ENCODE peak calls at places on chromosomes 1 and 21, in five cellular contexts. Y is H9, S is GM13977, I is neural progenitor cell, K is ascending aorta. Q is an unnamed sample.

GRCh38 chr1:3504151-3504822 is 49.8 kb downstream of the ARHGEF16 start:
- DNase-seq in Y (no peak), K (peak; percentile 93), S (no peak), I (no peak), Q (no peak)

GRCh38 chr1:201582261-201582951 is 43.5 kb downstream of the NAV1 start:
- DNase-seq in Y (no peak), K (no peak), I (no peak), S (no peak), Q (no peak)

GRCh38 chr1:237712808-237713207 is 177.9 kb downstream of the ZP4 start:
- DNase-seq in I (no peak), K (no peak), Y (no peak), S (no peak), Q (no peak)

GRCh38 chr1:224266105-224266935 is 63.7 kb downstream of the NVL start:
- DNase-seq in Y (no peak), I (no peak), K (no peak), S (peak; percentile 23), Q (no peak)

GRCh38 chr1:38497921-38498320 is 361.7 kb downstream of the RRAGC start:
- DNase-seq in I (no peak), Y (no peak), S (no peak), K (no peak), Q (no peak)

GRCh38 chr1:188668083-188668482 is 1809.6 kb downstream of the BRINP3 start:
- DNase-seq in K (no peak), I (peak; percentile 15), S (no peak), Y (peak; percentile 46), Q (no peak)

GRCh38 chr1:13546791-13547190 is 33.0 kb upstream of the LRRC38 start:
- DNase-seq in I (no peak), K (peak; percentile 33), S (no peak), Y (no peak), Q (no peak)

GRCh38 chr1:47507921-47508894 is 70.4 kb downstream of the FOXD2 start:
- DNase-seq in Y (peak; percentile 50), I (peak; percentile 69), S (peak; percentile 52), K (peak; percentile 69), Q (peak; percentile 18)

GRCh38 chr1:116987256-116987555 is 14.4 kb upstream of the CD101 start:
- DNase-seq in K (no peak), S (no peak), Y (no peak), I (no peak), Q (no peak)

GRCh38 chr1:213720032-213720431 is 267.7 kb upstream of the PROX1 start:
- DNase-seq in S (no peak), I (no peak), K (no peak), Y (no peak), Q (no peak)

GRCh38 chr1:94980909-94981252 is 54.0 kb upstream of the CNN3 start:
- DNase-seq in K (no peak), Y (no peak), S (no peak), I (no peak), Q (no peak)

GRCh38 chr1:202105571-202106339 is 17.0 kb upstream of the GPR37L1 start:
- DNase-seq in Y (peak; percentile 93), K (no peak), I (peak; percentile 91), S (no peak), Q (no peak)

GRCh38 chr1:226664413-226665101 is 74.5 kb downstream of the ITPKB start:
- DNase-seq in K (peak; percentile 92), Y (no peak), I (no peak), S (no peak), Q (peak; percentile 61)

GRCh38 chr1:220511183-220511582 is 16.8 kb upstream of the MARK1 start:
- DNase-seq in S (no peak), K (no peak), Y (no peak), I (no peak), Q (no peak)

GRCh38 chr1:24914226-24915069 is 15.6 kb downstream of the RUNX3 start:
- DNase-seq in K (no peak), S (no peak), Y (no peak), I (no peak), Q (no peak)

GRCh38 chr1:57258616-57259330 is 165.1 kb downstream of the DAB1 start:
- DNase-seq in I (no peak), Y (no peak), K (no peak), S (no peak), Q (no peak)

GRCh38 chr1:156914440-156914856 is 6.0 kb upstream of the LRRC71 start:
- DNase-seq in I (no peak), Y (no peak), K (no peak), S (no peak), Q (no peak)

GRCh38 chr21:39776589-39776988 is 31.6 kb downstream of the IGSF5 start:
- DNase-seq in I (no peak), Y (no peak), K (no peak), S (no peak), Q (no peak)

GRCh38 chr1:6005276-6005917 is 13.2 kb upstream of the NPHP4 start:
- DNase-seq in S (no peak), I (no peak), K (no peak), Y (no peak), Q (no peak)

GRCh38 chr1:151629278-151629677 is 17.4 kb downstream of the SNX27 start:
- DNase-seq in K (no peak), I (no peak), Y (no peak), S (no peak), Q (no peak)

GRCh38 chr1:92968138-92969032 is 7.1 kb upstream of the DIPK1A start:
- DNase-seq in K (no peak), S (no peak), I (peak; percentile 18), Y (no peak), Q (no peak)

GRCh38 chr1:235203428-235203827 is 42.4 kb upstream of the RBM34 start:
- DNase-seq in I (no peak), Y (no peak), S (no peak), K (no peak), Q (no peak)

GRCh38 chr1:184838374-184838995 is 83.8 kb upstream of the EDEM3 start:
- DNase-seq in K (peak; percentile 90), S (no peak), Y (no peak), I (no peak), Q (no peak)

GRCh38 chr1:27632387-27633297 is 2.3 kb downstream of the FGR start:
- DNase-seq in Y (no peak), S (peak; percentile 80), I (no peak), K (no peak), Q (no peak)

GRCh38 chr1:192575499-192576189 is at the start of gene RGS1:
- DNase-seq in I (no peak), K (no peak), S (peak; percentile 50), Y (no peak), Q (no peak)

GRCh38 chr1:85297855-85298629 is 21.6 kb upstream of the BCL10 start:
- DNase-seq in K (peak; percentile 85), I (no peak), S (peak; percentile 58), Y (no peak), Q (no peak)

GRCh38 chr21:43717967-43718871 is 710 bp upstream of the PDXK start:
- DNase-seq in I (no peak), Y (peak; percentile 41), S (no peak), K (no peak), Q (no peak)

GRCh38 chr1:206112600-206113301 is 4.4 kb downstream of the AVPR1B start:
- DNase-seq in S (no peak), K (no peak), I (no peak), Y (no peak), Q (no peak)

DNA sequence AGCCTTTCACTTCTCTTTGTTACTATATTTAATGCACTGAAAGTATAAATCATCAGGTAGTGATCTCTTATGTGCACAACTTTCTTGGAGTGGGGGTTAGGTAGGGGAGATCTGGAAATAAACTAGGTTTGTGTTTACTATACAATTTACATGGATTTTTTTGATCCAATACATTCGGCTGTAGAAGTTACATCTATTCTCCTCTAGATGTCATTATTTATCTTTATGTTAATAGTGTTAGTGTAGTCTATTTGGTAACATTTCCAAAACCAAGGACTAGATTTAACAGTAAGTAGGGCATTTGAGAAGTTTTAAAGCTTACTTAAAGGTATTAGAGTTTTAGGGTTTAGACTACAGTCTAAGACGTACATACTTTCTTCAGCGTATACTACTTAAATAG is 5.4 kb downstream of the VPS45 start:
- DNase-seq in I (no peak), S (peak; percentile 31), Y (no peak), K (no peak), Q (no peak)
- TF ChIP-seq CTCF in I (peak; percentile 22), S (peak; percentile 47), Y (peak; percentile 28), K (peak; percentile 54), Q (peak; percentile 26)

DNA sequence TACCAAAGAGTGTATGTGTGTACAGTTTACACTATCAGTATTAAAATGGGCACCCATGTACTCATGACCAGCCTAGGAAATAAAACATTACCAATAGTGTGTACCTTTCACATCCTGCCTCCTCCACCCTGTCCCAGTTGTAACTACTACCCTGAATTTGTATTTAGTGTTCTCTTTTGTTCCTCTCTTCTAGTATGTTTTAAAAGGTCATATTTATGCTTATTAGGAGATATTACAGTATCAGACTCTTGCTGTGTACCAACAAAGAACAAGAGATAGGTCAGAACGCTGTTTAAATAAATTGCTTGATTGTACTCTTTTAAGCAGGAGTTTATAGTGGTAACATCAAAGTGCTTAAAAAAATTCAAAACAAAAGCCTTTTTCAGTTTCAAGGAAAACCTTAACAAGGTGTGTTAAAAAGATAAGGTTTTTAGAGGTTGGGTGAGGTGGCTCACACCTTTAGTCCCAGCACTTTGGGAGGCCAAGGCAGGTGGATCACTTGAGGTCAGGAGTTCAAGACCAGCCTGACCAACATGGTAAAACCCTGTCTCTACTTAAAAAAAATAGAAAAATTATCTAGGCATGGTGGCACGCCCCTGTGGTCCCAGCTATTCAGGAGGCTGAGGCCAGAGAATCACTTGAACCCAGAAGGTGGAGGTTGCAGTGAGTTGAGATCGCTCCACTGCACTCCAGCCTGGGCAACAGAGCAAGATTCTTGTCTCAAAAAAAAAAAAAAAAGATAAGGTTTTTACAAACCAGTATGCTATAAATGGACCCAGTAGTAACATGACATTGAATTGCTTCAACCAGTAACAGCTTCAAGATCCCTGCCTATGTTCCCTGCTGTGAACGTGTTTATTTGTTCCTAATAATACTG is 35.9 kb downstream of the MPZL1 start:
- DNase-seq in K (no peak), I (no peak), Y (no peak), S (no peak), Q (no peak)
- TF ChIP-seq CTCF in K (no peak), I (no peak), Y (no peak), S (no peak), Q (no peak)

GRCh38 chr1:207711285-207711684 is 40.6 kb upstream of the CD46 start:
- DNase-seq in I (peak; percentile 2), K (no peak), Y (peak; percentile 73), S (no peak), Q (no peak)
- TF ChIP-seq CTCF in I (no peak), K (no peak), Y (peak; percentile 39), S (no peak), Q (no peak)

DNA sequence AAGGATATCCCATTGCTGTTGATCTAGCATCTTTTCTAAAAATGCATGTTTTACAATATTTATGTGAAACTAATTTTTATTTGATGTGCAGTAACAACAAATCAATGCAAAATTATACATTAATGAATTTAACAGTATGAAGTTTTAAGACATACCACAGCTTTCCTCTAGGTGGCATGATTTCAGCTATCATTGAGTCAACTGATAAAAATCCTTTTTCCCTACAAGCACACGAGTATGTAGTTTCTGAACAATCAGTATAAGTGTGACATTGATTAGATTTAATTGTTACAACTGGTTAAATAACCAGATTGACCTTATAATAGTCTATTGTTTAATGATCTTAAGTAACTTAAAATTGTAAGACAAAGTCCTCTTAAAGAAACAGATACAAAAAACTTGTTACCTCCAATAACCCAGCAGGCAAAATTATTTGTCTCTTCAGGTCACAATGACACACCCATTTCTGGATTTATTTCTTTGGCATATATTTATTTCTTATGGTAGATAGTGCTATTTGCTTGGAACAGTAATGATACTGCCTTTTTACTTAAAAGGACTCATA is 5.8 kb upstream of the TGFB2 start:
- DNase-seq in S (no peak), K (no peak), Y (no peak), I (peak; percentile 38), Q (no peak)
- TF ChIP-seq CTCF in S (peak; percentile 62), K (peak; percentile 76), Y (peak; percentile 76), I (peak; percentile 85), Q (peak; percentile 87)